ENCODE peak calls at places on chromosome 6, in four cellular contexts. O is H1, E is GM23338, L is IMR-90. P is an unnamed sample.

GRCh38 chr6:82246802-82247633 is 526 bp downstream of the IBTK start:
- DNase-seq in O (no peak), E (peak), L (peak), P (peak)

GRCh38 chr6:10901751-10902150 is 14.9 kb downstream of the SYCP2L start:
- DNase-seq in O (no peak), E (no peak), L (no peak), P (no peak)

GRCh38 chr6:118918326-118918725 is 16.6 kb downstream of the MCM9 start:
- DNase-seq in O (no peak), E (no peak), L (peak), P (no peak)

GRCh38 chr6:85641522-85641915 is 1.2 kb downstream of the SYNCRIP start:
- DNase-seq in O (no peak), E (no peak), L (peak), P (no peak)

GRCh38 chr6:169424821-169425240 is 171.2 kb upstream of the THBS2 start:
- DNase-seq in O (no peak), E (no peak), L (peak), P (no peak)

GRCh38 chr6:87586371-87587077 is 3.3 kb downstream of the RARS2 start:
- DNase-seq in O (no peak), E (no peak), L (no peak), P (no peak)

GRCh38 chr6:154878866-154879491 is 116.1 kb upstream of the TIAM2 start:
- DNase-seq in O (no peak), E (no peak), L (peak), P (no peak)

GRCh38 chr6:83047065-83047754 is 18.4 kb downstream of the UBE3D start:
- DNase-seq in O (no peak), E (peak), L (no peak), P (peak)

GRCh38 chr6:30741789-30742315 is 635 bp downstream of the FLOT1 start:
- DNase-seq in O (no peak), E (no peak), L (no peak), P (no peak)

GRCh38 chr6:29624520-29624961 is 8.4 kb downstream of the GABBR1 start:
- DNase-seq in O (no peak), E (peak), L (no peak), P (no peak)

GRCh38 chr6:100504786-100505737 is 40.3 kb upstream of the SIM1 start:
- DNase-seq in O (no peak), E (peak), L (peak), P (no peak)

GRCh38 chr6:169162968-169163903 is 90.4 kb downstream of the THBS2 start:
- DNase-seq in O (no peak), E (no peak), L (peak), P (no peak)

GRCh38 chr6:27352850-27353249 is 35.7 kb upstream of the ZNF391 start:
- DNase-seq in O (no peak), E (no peak), L (no peak), P (no peak)

GRCh38 chr6:111746983-111747773 is 126.1 kb downstream of the FYN start:
- DNase-seq in O (no peak), E (peak), L (no peak), P (no peak)

GRCh38 chr6:16851044-16851540 is 89.8 kb upstream of the ATXN1 start:
- DNase-seq in O (no peak), E (no peak), L (no peak), P (no peak)

GRCh38 chr6:109455161-109455501 is 441 bp downstream of the MICAL1 start:
- DNase-seq in O (no peak), E (peak), L (no peak), P (no peak)

GRCh38 chr6:134992155-134992554 is 42.3 kb upstream of the ALDH8A1 start:
- DNase-seq in O (no peak), E (no peak), L (no peak), P (no peak)

GRCh38 chr6:110491644-110492317 is 15.4 kb upstream of the SLC22A16 start:
- DNase-seq in O (no peak), E (peak), L (peak), P (no peak)

GRCh38 chr6:18823782-18824386 is 436.7 kb downstream of the RNF144B start:
- DNase-seq in O (peak), E (peak), L (peak), P (peak)

GRCh38 chr6:72968704-72969103 is 256.6 kb downstream of the KHDC1L start:
- DNase-seq in O (no peak), E (no peak), L (peak), P (no peak)

GRCh38 chr6:132228894-132229293 is 172.4 kb downstream of the MOXD1 start:
- DNase-seq in O (no peak), E (no peak), L (peak), P (no peak)

GRCh38 chr6:151067684-151068596 is 171.8 kb upstream of the AKAP12 start:
- DNase-seq in O (no peak), E (no peak), L (peak), P (no peak)

GRCh38 chr6:119179842-119180241 is 101.4 kb upstream of the FAM184A start:
- DNase-seq in O (no peak), E (no peak), L (no peak), P (no peak)

GRCh38 chr6:8383584-8383983 is 51.8 kb downstream of the SLC35B3 start:
- DNase-seq in O (peak), E (peak), L (no peak), P (peak)

GRCh38 chr6:5592911-5593519 is 331.7 kb downstream of the FARS2 start:
- DNase-seq in O (no peak), E (no peak), L (no peak), P (no peak)

GRCh38 chr6:147438758-147439528 is 69.5 kb upstream of the SAMD5 start:
- DNase-seq in O (peak), E (peak), L (no peak), P (peak)

GRCh38 chr6:166584046-166584679 is 2.3 kb downstream of the RAMACL start:
- DNase-seq in O (no peak), E (no peak), L (no peak), P (no peak)

GRCh38 chr6:157519255-157520116 is 138.5 kb downstream of the ZDHHC14 start:
- DNase-seq in O (no peak), E (no peak), L (no peak), P (no peak)

GRCh38 chr6:83083476-83083875 is 16.0 kb downstream of the DOP1A start:
- DNase-seq in O (no peak), E (no peak), L (no peak), P (no peak)

GRCh38 chr6:110567957-110568696 is 91.7 kb upstream of the SLC22A16 start:
- DNase-seq in O (no peak), E (no peak), L (no peak), P (no peak)

GRCh38 chr6:166318649-166319600 is 10.7 kb upstream of the PRR18 start:
- DNase-seq in O (no peak), E (no peak), L (no peak), P (no peak)

GRCh38 chr6:164130151-164130550 is 715.6 kb downstream of the QKI start:
- DNase-seq in O (no peak), E (no peak), L (no peak), P (no peak)

GRCh38 chr6:141846639-141847038 is 286.1 kb upstream of the GJE1 start:
- DNase-seq in O (no peak), E (no peak), L (no peak), P (no peak)

GRCh38 chr6:125859691-125860210 is 69.0 kb downstream of the NCOA7 start:
- DNase-seq in O (no peak), E (no peak), L (peak), P (no peak)

GRCh38 chr6:161031721-161032495 is 40.3 kb downstream of the MAP3K4 start:
- DNase-seq in O (no peak), E (no peak), L (peak), P (no peak)

GRCh38 chr6:31652925-31653724 is 664 bp upstream of the BAG6 start:
- DNase-seq in O (peak), E (peak), L (no peak), P (peak)

GRCh38 chr6:168012431-168013249 is 15.2 kb downstream of the KIF25 start:
- DNase-seq in O (no peak), E (no peak), L (no peak), P (no peak)

GRCh38 chr6:43983191-43983590 is 144.1 kb downstream of the MRPL14 start:
- DNase-seq in O (no peak), E (no peak), L (no peak), P (no peak)

GRCh38 chr6:37005061-37005810 is at the start of gene FGD2:
- DNase-seq in O (no peak), E (no peak), L (no peak), P (no peak)
- H3K4me2 ChIP-seq in O (no peak), E (no peak), L (no peak), P (no peak)

GRCh38 chr6:130982941-130983456 is 80.0 kb downstream of the EPB41L2 start:
- DNase-seq in O (no peak), E (no peak), L (peak), P (no peak)
- H3K4me2 ChIP-seq in O (no peak), E (no peak), L (peak), P (no peak)

GRCh38 chr6:41672816-41673703 is 34.8 kb downstream of the MDFI start:
- DNase-seq in O (no peak), E (no peak), L (no peak), P (no peak)
- H3K4me2 ChIP-seq in O (no peak), E (no peak), L (no peak), P (no peak)

GRCh38 chr6:159973951-159974350 is 5.1 kb downstream of the IGF2R start:
- DNase-seq in O (no peak), E (no peak), L (peak), P (no peak)

GRCh38 chr6:159971341-159972178 is 2.7 kb downstream of the IGF2R start:
- DNase-seq in O (no peak), E (no peak), L (no peak), P (no peak)

GRCh38 chr6:159970659-159971063 is 1.8 kb downstream of the IGF2R start:
- DNase-seq in O (no peak), E (no peak), L (no peak), P (no peak)

GRCh38 chr6:159973406-159973805 is 4.5 kb downstream of the IGF2R start:
- DNase-seq in O (no peak), E (no peak), L (peak), P (no peak)

GRCh38 chr6:159972506-159973268 is 3.8 kb downstream of the IGF2R start:
- DNase-seq in O (no peak), E (no peak), L (no peak), P (no peak)
- H3K4me2 ChIP-seq in O (peak), E (peak), L (no peak), P (no peak)